ENCODE peak calls at places on chromosomes 2 and 18, in four cellular contexts. One of them, this sample, is unnamed.

GRCh38 chr2:169771612-169772011 is 27.1 kb upstream of the SSB start:
- DNase-seq in HCT116: no peak
- DNase-seq in PC-3: peak; percentile 10
- DNase-seq in MM.1S: no peak
- DNase-seq in this sample: no peak

GRCh38 chr2:205934443-205934842 is 151.5 kb downstream of the INO80D start:
- DNase-seq in HCT116: peak; percentile 19
- DNase-seq in PC-3: peak; percentile 33
- DNase-seq in MM.1S: no peak
- DNase-seq in this sample: no peak

GRCh38 chr18:44848931-44849330 is 168.2 kb downstream of the SETBP1 start:
- DNase-seq in HCT116: no peak
- DNase-seq in PC-3: no peak
- DNase-seq in MM.1S: no peak
- DNase-seq in this sample: no peak

GRCh38 chr2:9739508-9739907 is 103.8 kb upstream of the TAF1B start:
- DNase-seq in HCT116: no peak
- DNase-seq in PC-3: no peak
- DNase-seq in MM.1S: peak; percentile 15
- DNase-seq in this sample: no peak

GRCh38 chr2:7116516-7116915 is 199.3 kb downstream of the RNF144A start:
- DNase-seq in HCT116: no peak
- DNase-seq in PC-3: no peak
- DNase-seq in MM.1S: no peak
- DNase-seq in this sample: no peak

GRCh38 chr18:55236150-55236931 is 277.1 kb upstream of the CCDC68 start:
- DNase-seq in HCT116: no peak
- DNase-seq in PC-3: no peak
- DNase-seq in MM.1S: peak; percentile 82
- DNase-seq in this sample: no peak

GRCh38 chr2:239630618-239631286 is 229.9 kb upstream of the HDAC4 start:
- DNase-seq in HCT116: no peak
- DNase-seq in PC-3: peak; percentile 31
- DNase-seq in MM.1S: no peak
- DNase-seq in this sample: no peak

GRCh38 chr2:20465716-20466391 is 19.0 kb downstream of the RHOB start:
- DNase-seq in HCT116: no peak
- DNase-seq in PC-3: peak; percentile 61
- DNase-seq in MM.1S: no peak
- DNase-seq in this sample: peak; percentile 32

GRCh38 chr2:70961648-70961994 is 16.8 kb upstream of the ANKRD53 start:
- DNase-seq in HCT116: no peak
- DNase-seq in PC-3: no peak
- DNase-seq in MM.1S: no peak
- DNase-seq in this sample: no peak

GRCh38 chr18:80147037-80147417 is 38.0 kb downstream of the ADNP2 start:
- DNase-seq in HCT116: no peak
- DNase-seq in PC-3: no peak
- DNase-seq in MM.1S: no peak
- DNase-seq in this sample: no peak

GRCh38 chr18:13660510-13660909 is 65.8 kb downstream of the FAM210A start:
- DNase-seq in HCT116: no peak
- DNase-seq in PC-3: no peak
- DNase-seq in MM.1S: no peak
- DNase-seq in this sample: no peak

GRCh38 chr2:65366595-65367125 is 65.7 kb downstream of the SPRED2 start:
- DNase-seq in HCT116: peak; percentile 93
- DNase-seq in PC-3: peak; percentile 99
- DNase-seq in MM.1S: no peak
- DNase-seq in this sample: peak; percentile 63

GRCh38 chr2:101111262-101111838 is 39.8 kb downstream of the TBC1D8 start:
- DNase-seq in HCT116: no peak
- DNase-seq in PC-3: peak; percentile 17
- DNase-seq in MM.1S: no peak
- DNase-seq in this sample: no peak

GRCh38 chr2:181812106-181812745 is 79.3 kb upstream of the ITPRID2 start:
- DNase-seq in HCT116: no peak
- DNase-seq in PC-3: peak; percentile 73
- DNase-seq in MM.1S: no peak
- DNase-seq in this sample: no peak

GRCh38 chr2:206163251-206163880 is 3.7 kb downstream of the EEF1B2 start:
- DNase-seq in HCT116: no peak
- DNase-seq in PC-3: no peak
- DNase-seq in MM.1S: no peak
- DNase-seq in this sample: peak; percentile 54

GRCh38 chr18:21444465-21445023 is 156.0 kb downstream of the ESCO1 start:
- DNase-seq in HCT116: peak; percentile 64
- DNase-seq in PC-3: peak; percentile 78
- DNase-seq in MM.1S: peak; percentile 46
- DNase-seq in this sample: peak; percentile 79

GRCh38 chr2:42342061-42342794 is 18.8 kb downstream of the COX7A2L start:
- DNase-seq in HCT116: peak; percentile 10
- DNase-seq in PC-3: peak; percentile 70
- DNase-seq in MM.1S: no peak
- DNase-seq in this sample: no peak

GRCh38 chr18:72530622-72531021 is 13.5 kb downstream of the CBLN2 start:
- DNase-seq in HCT116: no peak
- DNase-seq in PC-3: no peak
- DNase-seq in MM.1S: peak; percentile 56
- DNase-seq in this sample: no peak

GRCh38 chr2:128260239-128261138 is 58.2 kb downstream of the HS6ST1 start:
- DNase-seq in HCT116: peak; percentile 4
- DNase-seq in PC-3: peak; percentile 32
- DNase-seq in MM.1S: no peak
- DNase-seq in this sample: no peak

GRCh38 chr2:230735884-230736283 is 23.2 kb downstream of the CAB39 start:
- DNase-seq in HCT116: no peak
- DNase-seq in PC-3: no peak
- DNase-seq in MM.1S: no peak
- DNase-seq in this sample: no peak

GRCh38 chr2:230734247-230735175 is 21.9 kb downstream of the CAB39 start:
- DNase-seq in HCT116: no peak
- DNase-seq in PC-3: no peak
- DNase-seq in MM.1S: no peak
- DNase-seq in this sample: no peak

GRCh38 chr2:230737791-230738226 is 25.2 kb downstream of the CAB39 start:
- DNase-seq in HCT116: no peak
- DNase-seq in PC-3: peak; percentile 85
- DNase-seq in MM.1S: no peak
- DNase-seq in this sample: no peak

GRCh38 chr2:230731512-230731911 is 18.9 kb downstream of the CAB39 start:
- DNase-seq in HCT116: no peak
- DNase-seq in PC-3: no peak
- DNase-seq in MM.1S: no peak
- DNase-seq in this sample: no peak

GRCh38 chr2:230732914-230733401 is 20.3 kb downstream of the CAB39 start:
- DNase-seq in HCT116: no peak
- DNase-seq in PC-3: no peak
- DNase-seq in MM.1S: no peak
- DNase-seq in this sample: no peak
- H3K79me2 ChIP-seq in HCT116: peaks cover 100% of the 10 kb centered on the region
- H3K79me2 ChIP-seq in PC-3: peaks cover 99% of the 10 kb centered on the region
- H3K79me2 ChIP-seq in MM.1S: peaks cover 96% of the 10 kb centered on the region
- H3K79me2 ChIP-seq in this sample: peaks cover 100% of the 10 kb centered on the region

GRCh38 chr2:64124571-64124970 is 19.6 kb downstream of the PELI1 start:
- DNase-seq in HCT116: no peak
- DNase-seq in PC-3: no peak
- DNase-seq in MM.1S: no peak
- DNase-seq in this sample: no peak
- H3K79me2 ChIP-seq in HCT116: no peaks in the 10 kb centered on the region
- H3K79me2 ChIP-seq in PC-3: no peaks in the 10 kb centered on the region
- H3K79me2 ChIP-seq in MM.1S: peaks cover 96% of the 10 kb centered on the region
- H3K79me2 ChIP-seq in this sample: peaks cover 100% of the 10 kb centered on the region

GRCh38 chr2:85243101-85244072 is 84.4 kb downstream of the TGOLN2 start:
- DNase-seq in HCT116: no peak
- DNase-seq in PC-3: peak; percentile 27
- DNase-seq in MM.1S: no peak
- DNase-seq in this sample: peak; percentile 82
- H3K79me2 ChIP-seq in HCT116: no peaks in the 10 kb centered on the region
- H3K79me2 ChIP-seq in PC-3: no peaks in the 10 kb centered on the region
- H3K79me2 ChIP-seq in MM.1S: no peaks in the 10 kb centered on the region
- H3K79me2 ChIP-seq in this sample: no peaks in the 10 kb centered on the region

GRCh38 chr18:30328839-30329238 is 713.7 kb downstream of the DSC3 start:
- DNase-seq in HCT116: peak; percentile 6
- DNase-seq in PC-3: peak; percentile 63
- DNase-seq in MM.1S: no peak
- DNase-seq in this sample: no peak
- H3K79me2 ChIP-seq in HCT116: no peaks in the 10 kb centered on the region
- H3K79me2 ChIP-seq in PC-3: no peaks in the 10 kb centered on the region
- H3K79me2 ChIP-seq in MM.1S: no peaks in the 10 kb centered on the region
- H3K79me2 ChIP-seq in this sample: no peaks in the 10 kb centered on the region

GRCh38 chr2:31935370-31935769 is 75.4 kb downstream of the MEMO1 start:
- DNase-seq in HCT116: no peak
- DNase-seq in PC-3: no peak
- DNase-seq in MM.1S: no peak
- DNase-seq in this sample: no peak
- H3K79me2 ChIP-seq in HCT116: peaks cover 57% of the 10 kb centered on the region
- H3K79me2 ChIP-seq in PC-3: no peaks in the 10 kb centered on the region
- H3K79me2 ChIP-seq in MM.1S: peaks cover 36% of the 10 kb centered on the region
- H3K79me2 ChIP-seq in this sample: peaks cover 90% of the 10 kb centered on the region

GRCh38 chr2:237378650-237379049 is 35.3 kb downstream of the COL6A3 start:
- DNase-seq in HCT116: no peak
- DNase-seq in PC-3: no peak
- DNase-seq in MM.1S: no peak
- DNase-seq in this sample: no peak
- H3K79me2 ChIP-seq in HCT116: no peaks in the 10 kb centered on the region
- H3K79me2 ChIP-seq in PC-3: no peaks in the 10 kb centered on the region
- H3K79me2 ChIP-seq in MM.1S: no peaks in the 10 kb centered on the region
- H3K79me2 ChIP-seq in this sample: no peaks in the 10 kb centered on the region

This sample was measured in Karpas-422.